ENCODE peak calls at places on chromosomes 2 and 18, in eight cellular contexts. One of them, this sample, is unnamed.

GRCh38 chr2:25473131-25473530 is 131.4 kb upstream of the DNMT3A start:
- DNase-seq in sciatic nerve: no peak
- DNase-seq in NCI-H446: no peak
- DNase-seq in left ventricle myocardium superior: no peak
- DNase-seq in HS-27A: no peak
- DNase-seq in NCI-H2081: no peak
- DNase-seq in LHCN-M2: no peak
- DNase-seq in activated CD4-positive, alpha-beta T cell treated with anti-CD3 and anti-CD28 coated beads, Interleukin-2, amount 10 ng/mL, durations not matched to agents 7 days and 5 days: no peak
- DNase-seq in this sample: no peak

GRCh38 chr2:136381722-136382633 is 264.0 kb upstream of the CXCR4 start:
- DNase-seq in sciatic nerve: no peak
- DNase-seq in NCI-H446: no peak
- DNase-seq in left ventricle myocardium superior: no peak
- DNase-seq in HS-27A: no peak
- DNase-seq in NCI-H2081: no peak
- DNase-seq in LHCN-M2: no peak
- DNase-seq in activated CD4-positive, alpha-beta T cell treated with anti-CD3 and anti-CD28 coated beads, Interleukin-2, amount 10 ng/mL, durations not matched to agents 7 days and 5 days: peak
- DNase-seq in this sample: no peak

GRCh38 chr2:222292738-222293134 is 6.1 kb downstream of the PAX3 start:
- DNase-seq in sciatic nerve: no peak
- DNase-seq in NCI-H446: no peak
- DNase-seq in left ventricle myocardium superior: no peak
- DNase-seq in HS-27A: no peak
- DNase-seq in NCI-H2081: no peak
- DNase-seq in LHCN-M2: no peak
- DNase-seq in activated CD4-positive, alpha-beta T cell treated with anti-CD3 and anti-CD28 coated beads, Interleukin-2, amount 10 ng/mL, durations not matched to agents 7 days and 5 days: no peak
- DNase-seq in this sample: no peak

GRCh38 chr2:152176113-152176714 is 651 bp upstream of the STAM2 start:
- DNase-seq in sciatic nerve: no peak
- DNase-seq in NCI-H446: no peak
- DNase-seq in left ventricle myocardium superior: no peak
- DNase-seq in HS-27A: no peak
- DNase-seq in NCI-H2081: no peak
- DNase-seq in LHCN-M2: peak
- DNase-seq in activated CD4-positive, alpha-beta T cell treated with anti-CD3 and anti-CD28 coated beads, Interleukin-2, amount 10 ng/mL, durations not matched to agents 7 days and 5 days: no peak
- DNase-seq in this sample: no peak

GRCh38 chr18:32549248-32549842 is 78.7 kb upstream of the GAREM1 start:
- DNase-seq in sciatic nerve: peak
- DNase-seq in NCI-H446: peak
- DNase-seq in left ventricle myocardium superior: peak
- DNase-seq in HS-27A: no peak
- DNase-seq in NCI-H2081: peak
- DNase-seq in LHCN-M2: peak
- DNase-seq in activated CD4-positive, alpha-beta T cell treated with anti-CD3 and anti-CD28 coated beads, Interleukin-2, amount 10 ng/mL, durations not matched to agents 7 days and 5 days: peak
- DNase-seq in this sample: no peak

GRCh38 chr2:239881561-239882320 is 143.4 kb downstream of the NDUFA10 start:
- DNase-seq in sciatic nerve: peak
- DNase-seq in NCI-H446: no peak
- DNase-seq in left ventricle myocardium superior: no peak
- DNase-seq in HS-27A: no peak
- DNase-seq in NCI-H2081: no peak
- DNase-seq in LHCN-M2: no peak
- DNase-seq in activated CD4-positive, alpha-beta T cell treated with anti-CD3 and anti-CD28 coated beads, Interleukin-2, amount 10 ng/mL, durations not matched to agents 7 days and 5 days: no peak
- DNase-seq in this sample: no peak

GRCh38 chr18:42412896-42413295 is 457.9 kb downstream of the PIK3C3 start:
- DNase-seq in sciatic nerve: no peak
- DNase-seq in NCI-H446: no peak
- DNase-seq in left ventricle myocardium superior: no peak
- DNase-seq in HS-27A: no peak
- DNase-seq in NCI-H2081: no peak
- DNase-seq in LHCN-M2: no peak
- DNase-seq in activated CD4-positive, alpha-beta T cell treated with anti-CD3 and anti-CD28 coated beads, Interleukin-2, amount 10 ng/mL, durations not matched to agents 7 days and 5 days: no peak
- DNase-seq in this sample: no peak

GRCh38 chr18:9753863-9754262 is 45.8 kb downstream of the RAB31 start:
- DNase-seq in sciatic nerve: no peak
- DNase-seq in NCI-H446: no peak
- DNase-seq in left ventricle myocardium superior: no peak
- DNase-seq in HS-27A: peak
- DNase-seq in NCI-H2081: no peak
- DNase-seq in LHCN-M2: no peak
- DNase-seq in activated CD4-positive, alpha-beta T cell treated with anti-CD3 and anti-CD28 coated beads, Interleukin-2, amount 10 ng/mL, durations not matched to agents 7 days and 5 days: no peak
- DNase-seq in this sample: no peak

GRCh38 chr2:31235504-31235902 is 1.6 kb downstream of the EHD3 start:
- DNase-seq in sciatic nerve: no peak
- DNase-seq in NCI-H446: peak
- DNase-seq in left ventricle myocardium superior: no peak
- DNase-seq in HS-27A: peak
- DNase-seq in NCI-H2081: no peak
- DNase-seq in LHCN-M2: peak
- DNase-seq in activated CD4-positive, alpha-beta T cell treated with anti-CD3 and anti-CD28 coated beads, Interleukin-2, amount 10 ng/mL, durations not matched to agents 7 days and 5 days: no peak
- DNase-seq in this sample: peak

GRCh38 chr2:136238552-136239346 is 120.8 kb upstream of the CXCR4 start:
- DNase-seq in sciatic nerve: no peak
- DNase-seq in NCI-H446: no peak
- DNase-seq in left ventricle myocardium superior: no peak
- DNase-seq in HS-27A: peak
- DNase-seq in NCI-H2081: no peak
- DNase-seq in LHCN-M2: peak
- DNase-seq in activated CD4-positive, alpha-beta T cell treated with anti-CD3 and anti-CD28 coated beads, Interleukin-2, amount 10 ng/mL, durations not matched to agents 7 days and 5 days: peak
- DNase-seq in this sample: peak

This sample was measured in BJ.